ENCODE peak calls at places on chromosomes 11 and 22, in nine cellular contexts. One of them, this sample, is unnamed. For H3K9me3, the result is how much of the 10 kb centered on the place peaks cover.

GRCh38 chr22:44667829-44668189 is 34.2 kb upstream of the PRR5 start:
- DNase-seq in left lung: no peak
- DNase-seq in sigmoid colon: peak
- DNase-seq in transverse colon: peak
- DNase-seq in esophagus squamous epithelium: no peak
- DNase-seq in heart right ventricle: no peak
- DNase-seq in Peyer's patch: peak
- DNase-seq in neuronal stem cell: no peak
- DNase-seq in heart left ventricle: no peak
- DNase-seq in this sample: peak

GRCh38 chr11:42462558-42463310 is 849.1 kb upstream of the API5 start:
- DNase-seq in sigmoid colon: no peak
- DNase-seq in heart right ventricle: no peak
- DNase-seq in left lung: no peak
- DNase-seq in esophagus squamous epithelium: no peak
- DNase-seq in transverse colon: no peak
- DNase-seq in Peyer's patch: no peak
- DNase-seq in neuronal stem cell: no peak
- DNase-seq in heart left ventricle: no peak
- DNase-seq in this sample: no peak

GRCh38 chr11:26572770-26573402 is 823 bp upstream of the MUC15 start:
- DNase-seq in heart right ventricle: no peak
- DNase-seq in esophagus squamous epithelium: no peak
- DNase-seq in neuronal stem cell: peak
- DNase-seq in transverse colon: no peak
- DNase-seq in left lung: no peak
- DNase-seq in sigmoid colon: no peak
- DNase-seq in heart left ventricle: no peak
- DNase-seq in Peyer's patch: no peak
- DNase-seq in this sample: no peak

GRCh38 chr11:78699606-78700005 is 124.9 kb upstream of the NARS2 start:
- DNase-seq in neuronal stem cell: peak
- DNase-seq in left lung: no peak
- DNase-seq in transverse colon: no peak
- DNase-seq in heart left ventricle: no peak
- DNase-seq in Peyer's patch: no peak
- DNase-seq in esophagus squamous epithelium: no peak
- DNase-seq in heart right ventricle: no peak
- DNase-seq in sigmoid colon: no peak
- DNase-seq in this sample: no peak

GRCh38 chr11:20208622-20209090 is 48.4 kb upstream of the DBX1 start:
- DNase-seq in heart right ventricle: no peak
- DNase-seq in sigmoid colon: no peak
- DNase-seq in Peyer's patch: no peak
- DNase-seq in heart left ventricle: no peak
- DNase-seq in esophagus squamous epithelium: no peak
- DNase-seq in neuronal stem cell: peak
- DNase-seq in transverse colon: no peak
- DNase-seq in left lung: no peak
- DNase-seq in this sample: no peak

GRCh38 chr11:74703211-74703610 is 28.0 kb downstream of the CHRDL2 start:
- DNase-seq in heart right ventricle: no peak
- DNase-seq in left lung: peak
- DNase-seq in sigmoid colon: no peak
- DNase-seq in neuronal stem cell: no peak
- DNase-seq in heart left ventricle: no peak
- DNase-seq in esophagus squamous epithelium: no peak
- DNase-seq in Peyer's patch: no peak
- DNase-seq in transverse colon: no peak
- DNase-seq in this sample: no peak

GRCh38 chr11:11081786-11082185 is 223.9 kb upstream of the ZBED5 start:
- DNase-seq in heart left ventricle: no peak
- DNase-seq in sigmoid colon: no peak
- DNase-seq in neuronal stem cell: no peak
- DNase-seq in transverse colon: no peak
- DNase-seq in esophagus squamous epithelium: no peak
- DNase-seq in Peyer's patch: no peak
- DNase-seq in left lung: no peak
- DNase-seq in heart right ventricle: no peak
- DNase-seq in this sample: no peak

GRCh38 chr22:49887716-49888115 is 30.5 kb downstream of the ALG12 start:
- DNase-seq in sigmoid colon: no peak
- DNase-seq in neuronal stem cell: no peak
- DNase-seq in esophagus squamous epithelium: no peak
- DNase-seq in transverse colon: no peak
- DNase-seq in Peyer's patch: no peak
- DNase-seq in heart left ventricle: no peak
- DNase-seq in left lung: no peak
- DNase-seq in heart right ventricle: no peak
- DNase-seq in this sample: no peak

GRCh38 chr11:97140885-97141494 is 751.2 kb downstream of the JRKL start:
- DNase-seq in heart right ventricle: no peak
- DNase-seq in esophagus squamous epithelium: no peak
- DNase-seq in sigmoid colon: no peak
- DNase-seq in left lung: no peak
- DNase-seq in transverse colon: no peak
- DNase-seq in heart left ventricle: no peak
- DNase-seq in neuronal stem cell: peak
- DNase-seq in Peyer's patch: no peak
- DNase-seq in this sample: no peak

GRCh38 chr11:61297741-61298140 is 2.6 kb upstream of the VWCE start:
- DNase-seq in Peyer's patch: no peak
- DNase-seq in neuronal stem cell: no peak
- DNase-seq in sigmoid colon: peak
- DNase-seq in left lung: no peak
- DNase-seq in transverse colon: no peak
- DNase-seq in heart left ventricle: peak
- DNase-seq in heart right ventricle: peak
- DNase-seq in esophagus squamous epithelium: no peak
- DNase-seq in this sample: no peak

GRCh38 chr22:45290410-45290936 is 5.7 kb downstream of the UPK3A start:
- DNase-seq in Peyer's patch: no peak
- DNase-seq in neuronal stem cell: no peak
- DNase-seq in left lung: no peak
- DNase-seq in heart right ventricle: no peak
- DNase-seq in transverse colon: peak
- DNase-seq in esophagus squamous epithelium: no peak
- DNase-seq in heart left ventricle: no peak
- DNase-seq in sigmoid colon: no peak
- DNase-seq in this sample: no peak

GRCh38 chr22:45441158-45441557 is 27.7 kb downstream of the RIBC2 start:
- DNase-seq in Peyer's patch: peak
- DNase-seq in transverse colon: peak
- DNase-seq in heart left ventricle: peak
- DNase-seq in heart right ventricle: peak
- DNase-seq in neuronal stem cell: peak
- DNase-seq in sigmoid colon: peak
- DNase-seq in esophagus squamous epithelium: no peak
- DNase-seq in left lung: peak
- DNase-seq in this sample: peak

GRCh38 chr11:108131993-108132392 is 10.6 kb downstream of the ACAT1 start:
- DNase-seq in esophagus squamous epithelium: no peak
- DNase-seq in sigmoid colon: no peak
- DNase-seq in Peyer's patch: no peak
- DNase-seq in heart left ventricle: no peak
- DNase-seq in left lung: no peak
- DNase-seq in heart right ventricle: no peak
- DNase-seq in transverse colon: no peak
- DNase-seq in neuronal stem cell: no peak
- DNase-seq in this sample: no peak

GRCh38 chr11:63918576-63919171 is 1.7 kb upstream of the RCOR2 start:
- DNase-seq in transverse colon: no peak
- DNase-seq in neuronal stem cell: no peak
- DNase-seq in heart left ventricle: no peak
- DNase-seq in left lung: no peak
- DNase-seq in sigmoid colon: no peak
- DNase-seq in esophagus squamous epithelium: no peak
- DNase-seq in Peyer's patch: no peak
- DNase-seq in heart right ventricle: peak
- DNase-seq in this sample: no peak
- H3K4me3 ChIP-seq in transverse colon: peak
- H3K4me3 ChIP-seq in neuronal stem cell: peak
- H3K4me3 ChIP-seq in heart left ventricle: peak
- H3K4me3 ChIP-seq in left lung: no peak
- H3K4me3 ChIP-seq in sigmoid colon: peak
- H3K4me3 ChIP-seq in esophagus squamous epithelium: peak
- H3K4me3 ChIP-seq in Peyer's patch: no peak
- H3K4me3 ChIP-seq in heart right ventricle: peak
- H3K4me3 ChIP-seq in this sample: no peak

DNA sequence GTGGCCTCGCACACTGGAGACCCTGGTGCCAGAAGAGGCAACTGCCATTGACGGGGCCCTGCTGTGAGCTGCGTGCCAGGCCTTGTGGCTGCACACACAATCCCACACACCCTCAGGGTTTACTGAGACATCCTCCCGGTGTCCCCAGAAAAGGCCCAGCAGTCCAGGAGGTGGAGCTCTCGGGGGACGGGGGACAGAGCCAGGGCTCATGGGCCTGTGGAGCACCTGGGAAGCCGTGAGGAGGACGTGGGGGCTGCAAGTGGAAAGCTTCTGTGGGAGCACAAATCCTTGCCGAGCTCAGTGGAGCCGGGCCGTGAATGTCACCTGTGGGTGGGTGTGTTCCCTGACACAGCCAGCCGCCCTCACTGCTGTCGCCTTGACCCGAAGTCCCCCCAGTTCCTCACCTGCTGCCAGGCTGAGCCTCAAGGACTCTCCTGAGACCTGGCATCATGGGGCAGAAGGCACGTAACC is 609.7 kb downstream of the TBC1D22A start:
- DNase-seq in sigmoid colon: no peak
- DNase-seq in Peyer's patch: no peak
- DNase-seq in heart left ventricle: no peak
- DNase-seq in heart right ventricle: no peak
- DNase-seq in left lung: peak
- DNase-seq in esophagus squamous epithelium: no peak
- DNase-seq in transverse colon: no peak
- DNase-seq in neuronal stem cell: no peak
- DNase-seq in this sample: no peak
- H3K9me3 ChIP-seq in sigmoid colon: under half
- H3K9me3 ChIP-seq in Peyer's patch: under half
- H3K9me3 ChIP-seq in heart left ventricle: under half
- H3K9me3 ChIP-seq in heart right ventricle: under half
- H3K9me3 ChIP-seq in left lung: under half
- H3K9me3 ChIP-seq in esophagus squamous epithelium: under half
- H3K9me3 ChIP-seq in transverse colon: under half
- H3K9me3 ChIP-seq in neuronal stem cell: under half
- H3K9me3 ChIP-seq in this sample: under half

DNA sequence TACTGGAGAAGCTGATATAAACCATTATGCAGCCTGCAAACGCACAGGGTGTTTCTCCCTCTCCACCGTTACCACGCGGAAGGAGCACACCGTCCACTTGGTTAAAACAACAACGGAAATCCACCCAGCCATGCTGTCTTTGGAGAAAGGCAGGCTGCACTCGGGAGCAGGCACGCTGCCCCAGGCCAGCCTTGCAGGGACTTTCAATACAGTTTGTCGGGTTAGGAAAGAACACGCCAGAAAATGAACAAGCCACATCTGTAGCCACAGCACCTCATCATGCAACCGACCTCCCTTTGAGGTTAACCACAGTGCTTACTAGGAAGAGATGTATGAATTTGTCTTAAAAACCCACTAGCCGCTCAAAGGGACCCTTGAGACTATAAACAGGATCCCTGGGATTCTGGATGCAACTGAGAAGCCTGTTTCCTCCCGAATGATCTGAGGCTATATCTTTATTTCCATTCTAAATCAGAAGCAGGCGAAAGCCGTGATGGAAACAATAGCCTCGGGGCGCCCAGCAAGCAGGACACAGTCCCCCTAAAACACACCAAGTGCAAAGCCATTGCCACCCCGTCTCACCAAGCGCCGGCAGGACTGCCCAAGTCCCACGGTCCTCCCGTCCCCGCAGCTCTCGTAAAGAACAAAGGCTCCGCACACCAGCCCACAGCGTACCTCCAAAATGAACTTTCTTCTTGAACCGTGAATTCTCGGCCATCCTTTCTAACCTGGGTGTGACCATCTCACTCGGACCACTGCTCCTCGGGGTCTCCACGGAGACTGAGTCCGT is 318.9 kb downstream of the CTTN start:
- DNase-seq in neuronal stem cell: no peak
- DNase-seq in esophagus squamous epithelium: no peak
- DNase-seq in heart left ventricle: no peak
- DNase-seq in Peyer's patch: no peak
- DNase-seq in left lung: no peak
- DNase-seq in heart right ventricle: no peak
- DNase-seq in transverse colon: no peak
- DNase-seq in sigmoid colon: no peak
- DNase-seq in this sample: no peak
- H3K4me3 ChIP-seq in neuronal stem cell: no peak
- H3K4me3 ChIP-seq in esophagus squamous epithelium: no peak
- H3K4me3 ChIP-seq in heart left ventricle: no peak
- H3K4me3 ChIP-seq in Peyer's patch: no peak
- H3K4me3 ChIP-seq in left lung: no peak
- H3K4me3 ChIP-seq in heart right ventricle: no peak
- H3K4me3 ChIP-seq in transverse colon: no peak
- H3K4me3 ChIP-seq in sigmoid colon: no peak
- H3K4me3 ChIP-seq in this sample: no peak

GRCh38 chr11:46733234-46733633 is 14.2 kb downstream of the F2 start:
- DNase-seq in esophagus squamous epithelium: no peak
- DNase-seq in neuronal stem cell: no peak
- DNase-seq in transverse colon: no peak
- DNase-seq in Peyer's patch: no peak
- DNase-seq in heart left ventricle: no peak
- DNase-seq in left lung: no peak
- DNase-seq in sigmoid colon: peak
- DNase-seq in heart right ventricle: no peak
- DNase-seq in this sample: no peak

GRCh38 chr11:46736615-46737014 is 17.6 kb downstream of the F2 start:
- DNase-seq in Peyer's patch: no peak
- DNase-seq in left lung: no peak
- DNase-seq in esophagus squamous epithelium: no peak
- DNase-seq in sigmoid colon: no peak
- DNase-seq in heart left ventricle: no peak
- DNase-seq in heart right ventricle: no peak
- DNase-seq in transverse colon: no peak
- DNase-seq in neuronal stem cell: no peak
- DNase-seq in this sample: no peak

GRCh38 chr11:46737699-46738098 is 18.7 kb downstream of the F2 start:
- DNase-seq in neuronal stem cell: no peak
- DNase-seq in left lung: no peak
- DNase-seq in heart left ventricle: no peak
- DNase-seq in transverse colon: no peak
- DNase-seq in sigmoid colon: no peak
- DNase-seq in heart right ventricle: no peak
- DNase-seq in esophagus squamous epithelium: no peak
- DNase-seq in Peyer's patch: no peak
- DNase-seq in this sample: no peak

GRCh38 chr11:46738887-46739286 is 19.9 kb downstream of the F2 start:
- DNase-seq in sigmoid colon: no peak
- DNase-seq in esophagus squamous epithelium: no peak
- DNase-seq in Peyer's patch: no peak
- DNase-seq in heart left ventricle: no peak
- DNase-seq in heart right ventricle: no peak
- DNase-seq in neuronal stem cell: no peak
- DNase-seq in left lung: no peak
- DNase-seq in transverse colon: peak
- DNase-seq in this sample: no peak

DNA sequence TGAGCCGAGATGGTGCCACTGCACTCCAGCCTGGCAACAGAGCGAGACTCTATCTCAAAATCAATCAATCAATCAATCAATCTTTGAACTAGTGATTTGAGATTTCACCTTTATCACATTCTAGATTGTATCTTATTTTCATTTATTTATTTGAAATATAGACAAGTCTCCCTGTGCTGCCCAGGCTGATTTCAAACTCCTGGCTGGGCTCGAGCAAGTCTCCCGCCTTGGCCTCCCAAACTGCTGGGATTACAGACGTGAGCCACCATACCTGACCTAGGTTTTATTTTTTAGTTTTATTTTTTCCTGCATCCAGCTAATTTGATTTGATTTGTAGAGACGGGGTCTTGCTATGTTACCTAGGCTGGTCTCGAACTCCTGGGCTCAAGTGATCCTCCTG is 17.1 kb downstream of the F2 start:
- DNase-seq in transverse colon: no peak
- DNase-seq in neuronal stem cell: no peak
- DNase-seq in left lung: no peak
- DNase-seq in sigmoid colon: no peak
- DNase-seq in Peyer's patch: no peak
- DNase-seq in esophagus squamous epithelium: no peak
- DNase-seq in heart right ventricle: no peak
- DNase-seq in heart left ventricle: no peak
- DNase-seq in this sample: no peak
- H3K9me3 ChIP-seq in transverse colon: under half
- H3K9me3 ChIP-seq in neuronal stem cell: under half
- H3K9me3 ChIP-seq in left lung: under half
- H3K9me3 ChIP-seq in sigmoid colon: under half
- H3K9me3 ChIP-seq in Peyer's patch: under half
- H3K9me3 ChIP-seq in esophagus squamous epithelium: under half
- H3K9me3 ChIP-seq in heart right ventricle: under half
- H3K9me3 ChIP-seq in heart left ventricle: under half
- H3K9me3 ChIP-seq in this sample: under half